ENCODE peak calls at places on chromosome 1, in eight cellular contexts. R, G, F, E, T, C, P and V are unnamed samples.

GRCh38 chr1:40635763-40636500 is 29.6 kb downstream of the RIMS3 start:
- DNase-seq in R (no peak), G (no peak), F (no peak), E (no peak), T (no peak), C (no peak), P (no peak), V (no peak)

GRCh38 chr1:34928066-34928864 is 1.2 kb downstream of the DLGAP3 start:
- DNase-seq in R (no peak), G (no peak), F (no peak), E (no peak), T (no peak), C (no peak), P (no peak), V (no peak)

GRCh38 chr1:236417325-236417724 is 23.2 kb downstream of the EDARADD start:
- DNase-seq in R (no peak), G (no peak), F (no peak), E (no peak), T (no peak), C (no peak), P (no peak), V (no peak)

GRCh38 chr1:248852548-248852947 is 6.3 kb downstream of the ZNF692 start:
- DNase-seq in R (no peak), G (no peak), F (no peak), E (no peak), T (no peak), C (no peak), P (no peak), V (no peak)

GRCh38 chr1:182709855-182710254 is 25.5 kb upstream of the RGS8 start:
- DNase-seq in R (no peak), G (no peak), F (no peak), E (no peak), T (no peak), C (no peak), P (no peak), V (no peak)

GRCh38 chr1:33163621-33164071 is 18.2 kb downstream of the TRIM62 start:
- DNase-seq in R (no peak), G (no peak), F (no peak), E (no peak), T (no peak), C (no peak), P (no peak), V (no peak)

GRCh38 chr1:244046907-244047738 is 4.0 kb upstream of the ZBTB18 start:
- DNase-seq in R (no peak), G (no peak), F (no peak), E (no peak), T (peak; percentile 32), C (no peak), P (no peak), V (no peak)

GRCh38 chr1:202164271-202165037 is 4.1 kb upstream of the PTPN7 start:
- DNase-seq in R (peak; percentile 63), G (no peak), F (no peak), E (no peak), T (peak; percentile 81), C (no peak), P (peak; percentile 85), V (no peak)